ENCODE peak calls at places on chromosomes 13 and 19, in six cellular contexts. One of them, this sample, is unnamed.

GRCh38 chr19:55319786-55320185 is 5.4 kb downstream of the TMEM150B start:
- DNase-seq in fibroblast of pulmonary artery: peak; percentile 42
- DNase-seq in cardiac muscle cell: peak; percentile 79
- DNase-seq in stomach: no peak
- DNase-seq in lower leg skin: no peak
- DNase-seq in mammary epithelial cell: no peak
- DNase-seq in this sample: no peak

GRCh38 chr13:44051923-44052322 is 172.2 kb downstream of the LACC1 start:
- DNase-seq in fibroblast of pulmonary artery: peak; percentile 14
- DNase-seq in mammary epithelial cell: no peak
- DNase-seq in lower leg skin: no peak
- DNase-seq in stomach: no peak
- DNase-seq in cardiac muscle cell: no peak
- DNase-seq in this sample: no peak

GRCh38 chr19:46866407-46867132 is 5.8 kb downstream of the ARHGAP35 start:
- DNase-seq in mammary epithelial cell: no peak
- DNase-seq in fibroblast of pulmonary artery: no peak
- DNase-seq in cardiac muscle cell: no peak
- DNase-seq in stomach: no peak
- DNase-seq in lower leg skin: no peak
- DNase-seq in this sample: no peak

GRCh38 chr13:43493496-43494000 is 293.2 kb downstream of the ENOX1 start:
- DNase-seq in mammary epithelial cell: no peak
- DNase-seq in lower leg skin: no peak
- DNase-seq in cardiac muscle cell: no peak
- DNase-seq in fibroblast of pulmonary artery: no peak
- DNase-seq in stomach: no peak
- DNase-seq in this sample: no peak

GRCh38 chr13:19766637-19767036 is 16.1 kb downstream of the PSPC1 start:
- DNase-seq in stomach: no peak
- DNase-seq in cardiac muscle cell: no peak
- DNase-seq in lower leg skin: no peak
- DNase-seq in mammary epithelial cell: no peak
- DNase-seq in fibroblast of pulmonary artery: no peak
- DNase-seq in this sample: no peak

GRCh38 chr19:46350758-46351159 is 3.9 kb downstream of the PPP5C start:
- DNase-seq in stomach: no peak
- DNase-seq in mammary epithelial cell: no peak
- DNase-seq in cardiac muscle cell: no peak
- DNase-seq in fibroblast of pulmonary artery: no peak
- DNase-seq in lower leg skin: no peak
- DNase-seq in this sample: no peak

GRCh38 chr13:27186295-27186694 is 14.7 kb upstream of the USP12 start:
- DNase-seq in fibroblast of pulmonary artery: no peak
- DNase-seq in stomach: no peak
- DNase-seq in lower leg skin: no peak
- DNase-seq in mammary epithelial cell: peak; percentile 59
- DNase-seq in cardiac muscle cell: no peak
- DNase-seq in this sample: no peak

GRCh38 chr13:41296879-41297646 is 14.0 kb upstream of the NAA16 start:
- DNase-seq in cardiac muscle cell: no peak
- DNase-seq in lower leg skin: no peak
- DNase-seq in stomach: no peak
- DNase-seq in mammary epithelial cell: no peak
- DNase-seq in fibroblast of pulmonary artery: no peak
- DNase-seq in this sample: no peak

GRCh38 chr19:38233740-38234251 is 9.8 kb upstream of the DPF1 start:
- DNase-seq in stomach: peak; percentile 90
- DNase-seq in mammary epithelial cell: peak; percentile 48
- DNase-seq in lower leg skin: peak; percentile 62
- DNase-seq in cardiac muscle cell: peak; percentile 78
- DNase-seq in fibroblast of pulmonary artery: peak; percentile 76
- DNase-seq in this sample: no peak

GRCh38 chr19:43229315-43229714 is 23.9 kb upstream of the PSG4 start:
- DNase-seq in cardiac muscle cell: peak; percentile 6
- DNase-seq in stomach: no peak
- DNase-seq in mammary epithelial cell: peak; percentile 46
- DNase-seq in lower leg skin: no peak
- DNase-seq in fibroblast of pulmonary artery: peak; percentile 7
- DNase-seq in this sample: no peak

GRCh38 chr13:75600371-75600770 is 35.8 kb upstream of the LMO7 start:
- DNase-seq in mammary epithelial cell: no peak
- DNase-seq in cardiac muscle cell: no peak
- DNase-seq in fibroblast of pulmonary artery: no peak
- DNase-seq in stomach: no peak
- DNase-seq in lower leg skin: no peak
- DNase-seq in this sample: no peak

GRCh38 chr13:44191504-44192171 is 182.0 kb upstream of the SERP2 start:
- DNase-seq in lower leg skin: peak; percentile 69
- DNase-seq in mammary epithelial cell: peak; percentile 70
- DNase-seq in cardiac muscle cell: peak; percentile 86
- DNase-seq in stomach: peak; percentile 43
- DNase-seq in fibroblast of pulmonary artery: peak; percentile 86
- DNase-seq in this sample: no peak

GRCh38 chr19:5038631-5039271 is 69.8 kb downstream of the KDM4B start:
- DNase-seq in lower leg skin: no peak
- DNase-seq in cardiac muscle cell: peak; percentile 34
- DNase-seq in mammary epithelial cell: no peak
- DNase-seq in stomach: peak; percentile 40
- DNase-seq in fibroblast of pulmonary artery: peak; percentile 28
- DNase-seq in this sample: no peak

GRCh38 chr13:97285221-97285955 is 63.3 kb downstream of the MBNL2 start:
- DNase-seq in cardiac muscle cell: no peak
- DNase-seq in lower leg skin: no peak
- DNase-seq in mammary epithelial cell: no peak
- DNase-seq in fibroblast of pulmonary artery: no peak
- DNase-seq in stomach: no peak
- DNase-seq in this sample: no peak

GRCh38 chr13:30647824-30648521 is 30.3 kb downstream of the USPL1 start:
- DNase-seq in lower leg skin: no peak
- DNase-seq in fibroblast of pulmonary artery: no peak
- DNase-seq in mammary epithelial cell: no peak
- DNase-seq in cardiac muscle cell: no peak
- DNase-seq in stomach: no peak
- DNase-seq in this sample: no peak

GRCh38 chr13:114125589-114125988 is 6.8 kb downstream of the RASA3 start:
- DNase-seq in cardiac muscle cell: no peak
- DNase-seq in mammary epithelial cell: no peak
- DNase-seq in fibroblast of pulmonary artery: no peak
- DNase-seq in stomach: no peak
- DNase-seq in lower leg skin: no peak
- DNase-seq in this sample: no peak

GRCh38 chr19:40717325-40717879 is 490 bp downstream of the ITPKC start:
- DNase-seq in fibroblast of pulmonary artery: peak; percentile 39
- DNase-seq in cardiac muscle cell: no peak
- DNase-seq in mammary epithelial cell: no peak
- DNase-seq in lower leg skin: peak; percentile 49
- DNase-seq in stomach: no peak
- DNase-seq in this sample: no peak

GRCh38 chr13:83498486-83499190 is 383.6 kb downstream of the SLITRK1 start:
- DNase-seq in cardiac muscle cell: peak; percentile 21
- DNase-seq in fibroblast of pulmonary artery: peak; percentile 43
- DNase-seq in mammary epithelial cell: peak; percentile 73
- DNase-seq in stomach: no peak
- DNase-seq in lower leg skin: no peak
- DNase-seq in this sample: no peak

GRCh38 chr19:15640904-15641597 is 354 bp downstream of the CYP4F3 start:
- DNase-seq in fibroblast of pulmonary artery: no peak
- DNase-seq in cardiac muscle cell: no peak
- DNase-seq in stomach: no peak
- DNase-seq in mammary epithelial cell: peak; percentile 56
- DNase-seq in lower leg skin: no peak
- DNase-seq in this sample: no peak

GRCh38 chr19:19028526-19028925 is 4.8 kb downstream of the SUGP2 start:
- DNase-seq in fibroblast of pulmonary artery: no peak
- DNase-seq in stomach: no peak
- DNase-seq in lower leg skin: no peak
- DNase-seq in cardiac muscle cell: no peak
- DNase-seq in mammary epithelial cell: no peak
- DNase-seq in this sample: no peak

GRCh38 chr13:86870388-86870966 is 800.7 kb upstream of the SLITRK5 start:
- DNase-seq in stomach: no peak
- DNase-seq in mammary epithelial cell: no peak
- DNase-seq in lower leg skin: no peak
- DNase-seq in fibroblast of pulmonary artery: peak; percentile 24
- DNase-seq in cardiac muscle cell: peak; percentile 27
- DNase-seq in this sample: no peak

GRCh38 chr19:1084024-1084868 is 10.9 kb downstream of the POLR2E start:
- DNase-seq in fibroblast of pulmonary artery: no peak
- DNase-seq in cardiac muscle cell: no peak
- DNase-seq in stomach: no peak
- DNase-seq in lower leg skin: no peak
- DNase-seq in mammary epithelial cell: no peak
- DNase-seq in this sample: no peak

GRCh38 chr19:55080121-55080914 is 4.6 kb downstream of the EPS8L1 start:
- DNase-seq in stomach: peak; percentile 48
- DNase-seq in fibroblast of pulmonary artery: peak; percentile 62
- DNase-seq in mammary epithelial cell: peak; percentile 58
- DNase-seq in cardiac muscle cell: peak; percentile 67
- DNase-seq in lower leg skin: no peak
- DNase-seq in this sample: no peak

GRCh38 chr19:1481224-1481892 is 2.3 kb upstream of the C19orf25 start:
- DNase-seq in lower leg skin: no peak
- DNase-seq in stomach: no peak
- DNase-seq in cardiac muscle cell: no peak
- DNase-seq in mammary epithelial cell: no peak
- DNase-seq in fibroblast of pulmonary artery: no peak
- DNase-seq in this sample: no peak

GRCh38 chr19:45265375-45265774 is 14.3 kb downstream of the MARK4 start:
- DNase-seq in stomach: no peak
- DNase-seq in mammary epithelial cell: no peak
- DNase-seq in fibroblast of pulmonary artery: no peak
- DNase-seq in lower leg skin: no peak
- DNase-seq in cardiac muscle cell: no peak
- DNase-seq in this sample: no peak

GRCh38 chr19:7149956-7150705 is 80.6 kb downstream of the ZNF557 start:
- DNase-seq in lower leg skin: no peak
- DNase-seq in fibroblast of pulmonary artery: no peak
- DNase-seq in stomach: no peak
- DNase-seq in cardiac muscle cell: no peak
- DNase-seq in mammary epithelial cell: no peak
- DNase-seq in this sample: no peak
- TF ChIP-seq CTCF in lower leg skin: no peak
- TF ChIP-seq CTCF in fibroblast of pulmonary artery: no peak
- TF ChIP-seq CTCF in stomach: no peak
- TF ChIP-seq CTCF in cardiac muscle cell: no peak
- TF ChIP-seq CTCF in mammary epithelial cell: no peak
- TF ChIP-seq CTCF in this sample: no peak

DNA sequence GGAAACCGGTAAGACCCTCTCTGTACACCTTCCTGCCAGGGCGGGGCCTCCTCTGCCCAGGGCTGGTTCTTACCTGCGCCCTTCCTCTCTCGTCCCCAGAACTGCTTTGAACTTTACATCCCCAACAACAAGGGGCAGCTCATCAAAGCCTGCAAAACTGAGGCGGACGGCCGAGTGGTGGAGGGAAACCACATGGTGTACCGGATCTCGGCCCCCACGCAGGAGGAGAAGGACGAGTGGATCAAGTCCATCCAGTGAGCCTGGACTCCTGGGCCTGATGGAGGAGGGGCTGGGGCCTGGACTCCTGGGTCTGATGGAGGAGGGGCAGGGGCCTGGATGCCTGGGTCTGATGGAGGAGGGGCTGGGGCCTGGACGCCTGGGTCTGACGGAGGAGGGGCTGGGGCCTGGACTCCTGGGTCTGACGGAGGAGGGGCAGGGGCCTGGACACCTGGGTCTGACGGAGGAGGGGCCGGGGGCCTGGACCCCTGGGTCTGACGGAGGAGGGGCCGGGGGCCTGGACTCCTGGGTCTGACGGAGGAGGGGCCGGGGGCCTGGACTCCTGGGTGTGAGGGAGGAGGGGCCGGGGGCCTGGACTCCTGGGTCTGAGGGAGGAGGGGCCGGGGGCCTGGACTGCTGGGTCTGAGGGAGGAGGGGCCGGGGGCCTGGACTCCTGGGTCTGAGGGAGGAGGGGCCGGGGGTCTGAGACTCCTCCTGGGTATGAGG is 9.3 kb downstream of the CYTH2 start:
- DNase-seq in lower leg skin: no peak
- DNase-seq in cardiac muscle cell: no peak
- DNase-seq in stomach: no peak
- DNase-seq in mammary epithelial cell: no peak
- DNase-seq in fibroblast of pulmonary artery: no peak
- DNase-seq in this sample: no peak
- H3K4me3 ChIP-seq in lower leg skin: no peak overlapping the region
- H3K4me3 ChIP-seq in cardiac muscle cell: no peak overlapping the region
- H3K4me3 ChIP-seq in stomach: no peak overlapping the region
- H3K4me3 ChIP-seq in mammary epithelial cell: no peak overlapping the region
- H3K4me3 ChIP-seq in fibroblast of pulmonary artery: no peak overlapping the region
- H3K4me3 ChIP-seq in this sample: no peak overlapping the region

DNA sequence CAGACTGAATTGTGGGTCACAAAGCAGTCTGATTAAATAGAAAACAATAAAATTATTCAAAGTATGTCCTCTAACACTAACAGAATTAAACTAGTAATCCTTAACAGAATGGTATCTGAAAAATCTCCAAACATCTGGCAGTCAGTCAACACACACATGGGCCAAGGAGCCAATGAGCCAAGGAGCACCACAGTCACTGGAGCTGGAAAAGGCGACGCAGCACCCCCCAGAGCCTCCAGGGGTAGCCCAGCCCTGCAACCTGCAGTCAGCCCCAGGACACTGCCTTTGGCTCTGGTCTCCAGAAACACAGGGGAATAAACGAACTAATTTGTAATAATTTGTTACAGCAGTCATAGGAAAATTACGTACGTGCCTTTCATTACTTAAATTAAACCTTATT is 12.3 kb downstream of the TUBGCP3 start:
- DNase-seq in mammary epithelial cell: no peak
- DNase-seq in fibroblast of pulmonary artery: peak; percentile 6
- DNase-seq in lower leg skin: no peak
- DNase-seq in cardiac muscle cell: no peak
- DNase-seq in stomach: no peak
- DNase-seq in this sample: no peak
- TF ChIP-seq CTCF in mammary epithelial cell: no peak
- TF ChIP-seq CTCF in fibroblast of pulmonary artery: no peak
- TF ChIP-seq CTCF in lower leg skin: no peak
- TF ChIP-seq CTCF in cardiac muscle cell: no peak
- TF ChIP-seq CTCF in stomach: no peak
- TF ChIP-seq CTCF in this sample: peak; percentile 16

GRCh38 chr13:48675247-48675646 is 21.5 kb downstream of the CYSLTR2 start:
- DNase-seq in stomach: no peak
- DNase-seq in lower leg skin: no peak
- DNase-seq in mammary epithelial cell: no peak
- DNase-seq in fibroblast of pulmonary artery: no peak
- DNase-seq in cardiac muscle cell: no peak
- DNase-seq in this sample: no peak

GRCh38 chr13:48679941-48680630 is 26.4 kb downstream of the CYSLTR2 start:
- DNase-seq in lower leg skin: no peak
- DNase-seq in fibroblast of pulmonary artery: no peak
- DNase-seq in cardiac muscle cell: no peak
- DNase-seq in mammary epithelial cell: no peak
- DNase-seq in stomach: no peak
- DNase-seq in this sample: no peak

GRCh38 chr13:48680756-48681392 is 27.1 kb downstream of the CYSLTR2 start:
- DNase-seq in mammary epithelial cell: no peak
- DNase-seq in cardiac muscle cell: no peak
- DNase-seq in lower leg skin: no peak
- DNase-seq in fibroblast of pulmonary artery: no peak
- DNase-seq in stomach: no peak
- DNase-seq in this sample: no peak

GRCh38 chr13:48682452-48682851 is 28.7 kb downstream of the CYSLTR2 start:
- DNase-seq in lower leg skin: no peak
- DNase-seq in fibroblast of pulmonary artery: no peak
- DNase-seq in stomach: no peak
- DNase-seq in cardiac muscle cell: no peak
- DNase-seq in mammary epithelial cell: no peak
- DNase-seq in this sample: no peak

GRCh38 chr13:48678316-48678715 is 24.6 kb downstream of the CYSLTR2 start:
- DNase-seq in mammary epithelial cell: no peak
- DNase-seq in fibroblast of pulmonary artery: no peak
- DNase-seq in cardiac muscle cell: no peak
- DNase-seq in stomach: no peak
- DNase-seq in lower leg skin: no peak
- DNase-seq in this sample: no peak
- H3K4me3 ChIP-seq in mammary epithelial cell: no peak overlapping the region
- H3K4me3 ChIP-seq in fibroblast of pulmonary artery: no peak overlapping the region
- H3K4me3 ChIP-seq in cardiac muscle cell: no peak overlapping the region
- H3K4me3 ChIP-seq in stomach: no peak overlapping the region
- H3K4me3 ChIP-seq in lower leg skin: no peak overlapping the region
- H3K4me3 ChIP-seq in this sample: no peak overlapping the region

This sample was measured in retinal pigment epithelial cell.